ENCODE peak calls at places on chromosomes 1 and 21, in nine cellular contexts. One of them, this sample, is unnamed.

GRCh38 chr1:27436204-27437159 is 44.1 kb downstream of the GPR3 start:
- DNase-seq in A673: peak
- DNase-seq in nephron progenitor cell: no peak
- DNase-seq in GM06990: no peak
- DNase-seq in adrenal gland: no peak
- DNase-seq in RWPE1: peak
- DNase-seq in AG09319: no peak
- DNase-seq in fibroblast of pulmonary artery: peak
- DNase-seq in GM20000: no peak
- DNase-seq in this sample: no peak

GRCh38 chr1:118097622-118098348 is 87.2 kb downstream of the SPAG17 start:
- DNase-seq in A673: no peak
- DNase-seq in nephron progenitor cell: no peak
- DNase-seq in GM06990: no peak
- DNase-seq in adrenal gland: no peak
- DNase-seq in RWPE1: no peak
- DNase-seq in AG09319: no peak
- DNase-seq in fibroblast of pulmonary artery: no peak
- DNase-seq in GM20000: no peak
- DNase-seq in this sample: no peak

GRCh38 chr1:59214764-59215208 is 82.1 kb upstream of the FGGY start:
- DNase-seq in A673: no peak
- DNase-seq in nephron progenitor cell: peak
- DNase-seq in GM06990: no peak
- DNase-seq in adrenal gland: no peak
- DNase-seq in RWPE1: no peak
- DNase-seq in AG09319: no peak
- DNase-seq in fibroblast of pulmonary artery: no peak
- DNase-seq in GM20000: no peak
- DNase-seq in this sample: no peak

GRCh38 chr1:156407344-156407743 is 38.3 kb downstream of the RHBG start:
- DNase-seq in A673: peak
- DNase-seq in nephron progenitor cell: no peak
- DNase-seq in GM06990: no peak
- DNase-seq in adrenal gland: no peak
- DNase-seq in RWPE1: no peak
- DNase-seq in AG09319: no peak
- DNase-seq in fibroblast of pulmonary artery: no peak
- DNase-seq in GM20000: no peak
- DNase-seq in this sample: no peak

GRCh38 chr1:186753241-186753640 is 73.0 kb upstream of the PTGS2 start:
- DNase-seq in A673: no peak
- DNase-seq in nephron progenitor cell: no peak
- DNase-seq in GM06990: no peak
- DNase-seq in adrenal gland: no peak
- DNase-seq in RWPE1: peak
- DNase-seq in AG09319: no peak
- DNase-seq in fibroblast of pulmonary artery: no peak
- DNase-seq in GM20000: no peak
- DNase-seq in this sample: no peak

GRCh38 chr1:187413770-187414169 is 585.0 kb downstream of the PLA2G4A start:
- DNase-seq in A673: no peak
- DNase-seq in nephron progenitor cell: no peak
- DNase-seq in GM06990: no peak
- DNase-seq in adrenal gland: no peak
- DNase-seq in RWPE1: peak
- DNase-seq in AG09319: no peak
- DNase-seq in fibroblast of pulmonary artery: peak
- DNase-seq in GM20000: no peak
- DNase-seq in this sample: no peak

GRCh38 chr1:211601982-211602644 is 23.2 kb upstream of the SLC30A1 start:
- DNase-seq in A673: peak
- DNase-seq in nephron progenitor cell: no peak
- DNase-seq in GM06990: no peak
- DNase-seq in adrenal gland: no peak
- DNase-seq in RWPE1: no peak
- DNase-seq in AG09319: no peak
- DNase-seq in fibroblast of pulmonary artery: no peak
- DNase-seq in GM20000: no peak
- DNase-seq in this sample: no peak

GRCh38 chr1:190373705-190374336 is 103.8 kb downstream of the BRINP3 start:
- DNase-seq in A673: peak
- DNase-seq in nephron progenitor cell: no peak
- DNase-seq in GM06990: no peak
- DNase-seq in adrenal gland: no peak
- DNase-seq in RWPE1: no peak
- DNase-seq in AG09319: no peak
- DNase-seq in fibroblast of pulmonary artery: peak
- DNase-seq in GM20000: peak
- DNase-seq in this sample: no peak

GRCh38 chr1:88736633-88737248 is 52.7 kb downstream of the PKN2 start:
- DNase-seq in A673: peak
- DNase-seq in nephron progenitor cell: no peak
- DNase-seq in GM06990: peak
- DNase-seq in adrenal gland: no peak
- DNase-seq in RWPE1: peak
- DNase-seq in AG09319: peak
- DNase-seq in fibroblast of pulmonary artery: peak
- DNase-seq in GM20000: no peak
- DNase-seq in this sample: no peak

GRCh38 chr1:40976952-40977690 is 2.4 kb upstream of the CTPS1 start:
- DNase-seq in A673: no peak
- DNase-seq in nephron progenitor cell: no peak
- DNase-seq in GM06990: no peak
- DNase-seq in adrenal gland: no peak
- DNase-seq in RWPE1: no peak
- DNase-seq in AG09319: no peak
- DNase-seq in fibroblast of pulmonary artery: peak
- DNase-seq in GM20000: no peak
- DNase-seq in this sample: no peak

GRCh38 chr1:147890177-147890790 is 12.3 kb upstream of the GJA8 start:
- DNase-seq in A673: peak
- DNase-seq in nephron progenitor cell: peak
- DNase-seq in GM06990: peak
- DNase-seq in adrenal gland: peak
- DNase-seq in RWPE1: peak
- DNase-seq in AG09319: no peak
- DNase-seq in fibroblast of pulmonary artery: peak
- DNase-seq in GM20000: peak
- DNase-seq in this sample: peak

GRCh38 chr21:45844181-45844580 is 137.4 kb upstream of the COL6A1 start:
- DNase-seq in A673: no peak
- DNase-seq in nephron progenitor cell: no peak
- DNase-seq in GM06990: no peak
- DNase-seq in adrenal gland: no peak
- DNase-seq in RWPE1: no peak
- DNase-seq in AG09319: no peak
- DNase-seq in fibroblast of pulmonary artery: no peak
- DNase-seq in GM20000: no peak
- DNase-seq in this sample: no peak

GRCh38 chr1:246450485-246451251 is 56.4 kb downstream of the SMYD3 start:
- DNase-seq in A673: peak
- DNase-seq in nephron progenitor cell: no peak
- DNase-seq in GM06990: peak
- DNase-seq in adrenal gland: peak
- DNase-seq in RWPE1: peak
- DNase-seq in AG09319: no peak
- DNase-seq in fibroblast of pulmonary artery: peak
- DNase-seq in GM20000: peak
- DNase-seq in this sample: no peak

GRCh38 chr1:216047821-216048220 is 375.4 kb downstream of the USH2A start:
- DNase-seq in A673: no peak
- DNase-seq in nephron progenitor cell: no peak
- DNase-seq in GM06990: no peak
- DNase-seq in adrenal gland: no peak
- DNase-seq in RWPE1: no peak
- DNase-seq in AG09319: no peak
- DNase-seq in fibroblast of pulmonary artery: no peak
- DNase-seq in GM20000: no peak
- DNase-seq in this sample: no peak

GRCh38 chr1:216045400-216045799 is 377.8 kb downstream of the USH2A start:
- DNase-seq in A673: no peak
- DNase-seq in nephron progenitor cell: no peak
- DNase-seq in GM06990: no peak
- DNase-seq in adrenal gland: no peak
- DNase-seq in RWPE1: peak
- DNase-seq in AG09319: peak
- DNase-seq in fibroblast of pulmonary artery: peak
- DNase-seq in GM20000: no peak
- DNase-seq in this sample: no peak

DNA sequence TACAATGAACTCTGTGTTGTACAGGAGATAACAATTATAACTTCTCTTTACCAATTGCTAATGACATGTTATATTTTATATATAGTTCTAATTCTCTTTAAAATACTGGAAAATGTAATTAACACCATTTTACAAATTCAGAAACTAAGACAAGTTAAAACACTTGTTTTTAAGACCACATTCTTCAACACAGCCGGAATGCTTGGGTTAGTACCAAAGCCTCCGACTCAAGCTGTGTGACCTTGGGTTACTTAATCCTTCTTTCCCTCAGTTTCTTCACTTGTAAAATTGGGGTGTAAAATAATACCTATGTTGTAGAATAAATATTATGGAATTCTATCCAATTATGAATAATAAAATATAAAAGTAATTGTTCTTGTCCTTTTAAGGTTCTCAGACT is 378.7 kb downstream of the USH2A start:
- DNase-seq in A673: no peak
- DNase-seq in nephron progenitor cell: no peak
- DNase-seq in GM06990: no peak
- DNase-seq in adrenal gland: no peak
- DNase-seq in RWPE1: no peak
- DNase-seq in AG09319: no peak
- DNase-seq in fibroblast of pulmonary artery: no peak
- DNase-seq in GM20000: no peak
- DNase-seq in this sample: no peak
- TF ChIP-seq CTCF in A673: no peak
- TF ChIP-seq CTCF in nephron progenitor cell: no peak
- TF ChIP-seq CTCF in GM06990: no peak
- TF ChIP-seq CTCF in adrenal gland: no peak
- TF ChIP-seq CTCF in RWPE1: no peak
- TF ChIP-seq CTCF in AG09319: no peak
- TF ChIP-seq CTCF in fibroblast of pulmonary artery: no peak
- TF ChIP-seq CTCF in GM20000: no peak
- TF ChIP-seq CTCF in this sample: no peak

DNA sequence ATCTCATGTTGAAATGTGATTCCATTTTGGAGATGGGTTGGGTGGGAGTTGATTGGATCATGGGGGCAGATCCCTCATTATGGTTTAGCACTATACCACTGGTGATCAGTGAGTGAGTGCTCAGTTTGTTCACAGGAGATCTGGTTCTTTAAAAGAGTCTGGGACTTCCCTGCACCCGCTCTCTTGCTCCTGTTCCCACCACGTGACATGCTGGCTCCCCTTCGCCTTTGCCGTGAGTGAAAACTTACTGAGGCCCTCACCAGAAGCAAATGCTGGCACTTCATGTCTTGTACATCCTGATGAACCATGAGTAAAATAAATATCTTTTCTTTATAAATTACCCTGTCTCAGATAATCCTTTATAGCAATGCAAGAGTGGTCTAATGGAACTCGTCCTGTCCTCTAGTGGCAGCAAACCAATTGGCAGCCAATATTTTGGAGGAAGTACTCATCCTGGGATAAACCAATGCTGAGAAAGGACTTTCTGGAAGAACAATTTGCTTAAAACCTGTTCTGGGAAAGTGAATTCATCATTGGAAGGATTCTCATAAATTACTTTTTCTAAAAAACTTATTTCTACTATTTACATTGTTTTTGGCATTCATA is 27.8 kb upstream of the CYP4A11 start:
- DNase-seq in A673: no peak
- DNase-seq in nephron progenitor cell: no peak
- DNase-seq in GM06990: no peak
- DNase-seq in adrenal gland: no peak
- DNase-seq in RWPE1: no peak
- DNase-seq in AG09319: no peak
- DNase-seq in fibroblast of pulmonary artery: no peak
- DNase-seq in GM20000: no peak
- DNase-seq in this sample: no peak
- TF ChIP-seq CTCF in A673: peak
- TF ChIP-seq CTCF in nephron progenitor cell: peak
- TF ChIP-seq CTCF in GM06990: no peak
- TF ChIP-seq CTCF in adrenal gland: no peak
- TF ChIP-seq CTCF in RWPE1: no peak
- TF ChIP-seq CTCF in AG09319: no peak
- TF ChIP-seq CTCF in fibroblast of pulmonary artery: no peak
- TF ChIP-seq CTCF in GM20000: no peak
- TF ChIP-seq CTCF in this sample: no peak

GRCh38 chr1:199083680-199084079 is 444.8 kb downstream of the PTPRC start:
- DNase-seq in A673: no peak
- DNase-seq in nephron progenitor cell: no peak
- DNase-seq in GM06990: no peak
- DNase-seq in adrenal gland: no peak
- DNase-seq in RWPE1: no peak
- DNase-seq in AG09319: no peak
- DNase-seq in fibroblast of pulmonary artery: peak
- DNase-seq in GM20000: no peak
- DNase-seq in this sample: no peak
- TF ChIP-seq CTCF in A673: no peak
- TF ChIP-seq CTCF in nephron progenitor cell: no peak
- TF ChIP-seq CTCF in GM06990: no peak
- TF ChIP-seq CTCF in adrenal gland: no peak
- TF ChIP-seq CTCF in RWPE1: no peak
- TF ChIP-seq CTCF in AG09319: no peak
- TF ChIP-seq CTCF in fibroblast of pulmonary artery: no peak
- TF ChIP-seq CTCF in GM20000: no peak
- TF ChIP-seq CTCF in this sample: no peak

GRCh38 chr1:10516925-10517676 is 42.4 kb downstream of the PEX14 start:
- DNase-seq in A673: no peak
- DNase-seq in nephron progenitor cell: no peak
- DNase-seq in GM06990: no peak
- DNase-seq in adrenal gland: peak
- DNase-seq in RWPE1: no peak
- DNase-seq in AG09319: no peak
- DNase-seq in fibroblast of pulmonary artery: no peak
- DNase-seq in GM20000: no peak
- DNase-seq in this sample: no peak

GRCh38 chr1:10515627-10516026 is 40.9 kb downstream of the PEX14 start:
- DNase-seq in A673: no peak
- DNase-seq in nephron progenitor cell: no peak
- DNase-seq in GM06990: no peak
- DNase-seq in adrenal gland: no peak
- DNase-seq in RWPE1: no peak
- DNase-seq in AG09319: no peak
- DNase-seq in fibroblast of pulmonary artery: no peak
- DNase-seq in GM20000: no peak
- DNase-seq in this sample: no peak

GRCh38 chr1:10513199-10513598 is 38.4 kb downstream of the PEX14 start:
- DNase-seq in A673: no peak
- DNase-seq in nephron progenitor cell: no peak
- DNase-seq in GM06990: no peak
- DNase-seq in adrenal gland: no peak
- DNase-seq in RWPE1: no peak
- DNase-seq in AG09319: no peak
- DNase-seq in fibroblast of pulmonary artery: no peak
- DNase-seq in GM20000: no peak
- DNase-seq in this sample: no peak

GRCh38 chr1:10516244-10516643 is 41.5 kb downstream of the PEX14 start:
- DNase-seq in A673: no peak
- DNase-seq in nephron progenitor cell: no peak
- DNase-seq in GM06990: no peak
- DNase-seq in adrenal gland: no peak
- DNase-seq in RWPE1: no peak
- DNase-seq in AG09319: no peak
- DNase-seq in fibroblast of pulmonary artery: no peak
- DNase-seq in GM20000: no peak
- DNase-seq in this sample: no peak

GRCh38 chr1:10514490-10515235 is 39.9 kb downstream of the PEX14 start:
- DNase-seq in A673: peak
- DNase-seq in nephron progenitor cell: no peak
- DNase-seq in GM06990: no peak
- DNase-seq in adrenal gland: no peak
- DNase-seq in RWPE1: peak
- DNase-seq in AG09319: no peak
- DNase-seq in fibroblast of pulmonary artery: peak
- DNase-seq in GM20000: no peak
- DNase-seq in this sample: no peak
- TF ChIP-seq CTCF in A673: peak
- TF ChIP-seq CTCF in nephron progenitor cell: peak
- TF ChIP-seq CTCF in GM06990: peak
- TF ChIP-seq CTCF in adrenal gland: peak
- TF ChIP-seq CTCF in RWPE1: peak
- TF ChIP-seq CTCF in AG09319: peak
- TF ChIP-seq CTCF in fibroblast of pulmonary artery: peak
- TF ChIP-seq CTCF in GM20000: peak
- TF ChIP-seq CTCF in this sample: no peak